ENCODE peak calls at places on chromosomes 1 and 21, in seven cellular contexts. One of them, this sample, is unnamed.

GRCh38 chr1:4173731-4174130 is 273.7 kb upstream of the C1orf174 start:
- DNase-seq in WERI-Rb-1: no peak
- DNase-seq in transverse colon: no peak
- DNase-seq in RWPE1: no peak
- DNase-seq in tibial artery: no peak
- DNase-seq in dorsolateral prefrontal cortex: no peak
- DNase-seq in brain microvascular endothelial cell: no peak
- DNase-seq in this sample: peak

GRCh38 chr1:115332813-115333608 is 5.0 kb downstream of the NGF start:
- DNase-seq in WERI-Rb-1: no peak
- DNase-seq in transverse colon: no peak
- DNase-seq in dorsolateral prefrontal cortex: no peak
- DNase-seq in RWPE1: peak
- DNase-seq in brain microvascular endothelial cell: no peak
- DNase-seq in tibial artery: peak
- DNase-seq in this sample: no peak

GRCh38 chr1:77292551-77292950 is 10.7 kb downstream of the AK5 start:
- DNase-seq in transverse colon: no peak
- DNase-seq in tibial artery: no peak
- DNase-seq in WERI-Rb-1: no peak
- DNase-seq in brain microvascular endothelial cell: no peak
- DNase-seq in RWPE1: no peak
- DNase-seq in dorsolateral prefrontal cortex: no peak
- DNase-seq in this sample: no peak

GRCh38 chr1:203612932-203613682 is 13.5 kb upstream of the ATP2B4 start:
- DNase-seq in dorsolateral prefrontal cortex: no peak
- DNase-seq in WERI-Rb-1: no peak
- DNase-seq in transverse colon: no peak
- DNase-seq in tibial artery: no peak
- DNase-seq in RWPE1: no peak
- DNase-seq in brain microvascular endothelial cell: no peak
- DNase-seq in this sample: no peak

GRCh38 chr21:36207577-36208320 is 51.1 kb downstream of the DOP1B start:
- DNase-seq in tibial artery: no peak
- DNase-seq in RWPE1: peak
- DNase-seq in transverse colon: no peak
- DNase-seq in dorsolateral prefrontal cortex: no peak
- DNase-seq in WERI-Rb-1: no peak
- DNase-seq in brain microvascular endothelial cell: peak
- DNase-seq in this sample: no peak

GRCh38 chr1:29518183-29518835 is 282.0 kb downstream of the PTPRU start:
- DNase-seq in RWPE1: no peak
- DNase-seq in dorsolateral prefrontal cortex: peak
- DNase-seq in transverse colon: no peak
- DNase-seq in tibial artery: no peak
- DNase-seq in brain microvascular endothelial cell: no peak
- DNase-seq in WERI-Rb-1: no peak
- DNase-seq in this sample: peak

GRCh38 chr1:98556521-98557158 is 104.9 kb upstream of the SNX7 start:
- DNase-seq in transverse colon: no peak
- DNase-seq in brain microvascular endothelial cell: no peak
- DNase-seq in RWPE1: peak
- DNase-seq in tibial artery: no peak
- DNase-seq in WERI-Rb-1: no peak
- DNase-seq in dorsolateral prefrontal cortex: no peak
- DNase-seq in this sample: no peak

GRCh38 chr1:205580140-205580922 is 51.5 kb downstream of the ELK4 start:
- DNase-seq in dorsolateral prefrontal cortex: no peak
- DNase-seq in WERI-Rb-1: peak
- DNase-seq in tibial artery: no peak
- DNase-seq in brain microvascular endothelial cell: no peak
- DNase-seq in RWPE1: no peak
- DNase-seq in transverse colon: no peak
- DNase-seq in this sample: no peak

GRCh38 chr1:213448360-213448759 is 397.3 kb downstream of the RPS6KC1 start:
- DNase-seq in tibial artery: no peak
- DNase-seq in RWPE1: no peak
- DNase-seq in WERI-Rb-1: no peak
- DNase-seq in transverse colon: no peak
- DNase-seq in brain microvascular endothelial cell: no peak
- DNase-seq in dorsolateral prefrontal cortex: no peak
- DNase-seq in this sample: peak

GRCh38 chr1:182720465-182720864 is 36.1 kb upstream of the RGS8 start:
- DNase-seq in WERI-Rb-1: no peak
- DNase-seq in tibial artery: no peak
- DNase-seq in brain microvascular endothelial cell: peak
- DNase-seq in dorsolateral prefrontal cortex: no peak
- DNase-seq in RWPE1: no peak
- DNase-seq in transverse colon: no peak
- DNase-seq in this sample: no peak

GRCh38 chr21:35350965-35351364 is 301.9 kb upstream of the RUNX1 start:
- DNase-seq in WERI-Rb-1: no peak
- DNase-seq in RWPE1: no peak
- DNase-seq in transverse colon: no peak
- DNase-seq in dorsolateral prefrontal cortex: no peak
- DNase-seq in brain microvascular endothelial cell: no peak
- DNase-seq in tibial artery: no peak
- DNase-seq in this sample: no peak

GRCh38 chr1:87669671-87670070 is 341.0 kb downstream of the LMO4 start:
- DNase-seq in tibial artery: no peak
- DNase-seq in dorsolateral prefrontal cortex: no peak
- DNase-seq in RWPE1: no peak
- DNase-seq in brain microvascular endothelial cell: no peak
- DNase-seq in WERI-Rb-1: no peak
- DNase-seq in transverse colon: no peak
- DNase-seq in this sample: no peak

GRCh38 chr1:230407351-230407750 is 18.8 kb downstream of the PGBD5 start:
- DNase-seq in brain microvascular endothelial cell: no peak
- DNase-seq in transverse colon: no peak
- DNase-seq in WERI-Rb-1: no peak
- DNase-seq in RWPE1: no peak
- DNase-seq in dorsolateral prefrontal cortex: no peak
- DNase-seq in tibial artery: no peak
- DNase-seq in this sample: no peak

GRCh38 chr1:10962483-10962882 is 50.0 kb upstream of the TARDBP start:
- DNase-seq in transverse colon: no peak
- DNase-seq in brain microvascular endothelial cell: no peak
- DNase-seq in dorsolateral prefrontal cortex: no peak
- DNase-seq in tibial artery: no peak
- DNase-seq in RWPE1: no peak
- DNase-seq in WERI-Rb-1: peak
- DNase-seq in this sample: no peak

GRCh38 chr1:21216835-21217811 is 40.4 kb upstream of the EIF4G3 start:
- DNase-seq in dorsolateral prefrontal cortex: peak
- DNase-seq in tibial artery: peak
- DNase-seq in WERI-Rb-1: peak
- DNase-seq in transverse colon: peak
- DNase-seq in brain microvascular endothelial cell: peak
- DNase-seq in RWPE1: no peak
- DNase-seq in this sample: no peak

GRCh38 chr1:31977361-31978131 is 36.1 kb upstream of the KHDRBS1 start:
- DNase-seq in WERI-Rb-1: peak
- DNase-seq in brain microvascular endothelial cell: peak
- DNase-seq in tibial artery: no peak
- DNase-seq in RWPE1: peak
- DNase-seq in transverse colon: no peak
- DNase-seq in dorsolateral prefrontal cortex: no peak
- DNase-seq in this sample: no peak

GRCh38 chr1:22827666-22828065 is 117.0 kb downstream of the EPHB2 start:
- DNase-seq in WERI-Rb-1: no peak
- DNase-seq in tibial artery: no peak
- DNase-seq in brain microvascular endothelial cell: no peak
- DNase-seq in RWPE1: no peak
- DNase-seq in transverse colon: no peak
- DNase-seq in dorsolateral prefrontal cortex: no peak
- DNase-seq in this sample: no peak

GRCh38 chr1:228405200-228405978 is 1.2 kb downstream of the TRIM11 start:
- DNase-seq in RWPE1: no peak
- DNase-seq in WERI-Rb-1: no peak
- DNase-seq in brain microvascular endothelial cell: no peak
- DNase-seq in transverse colon: no peak
- DNase-seq in tibial artery: no peak
- DNase-seq in dorsolateral prefrontal cortex: no peak
- DNase-seq in this sample: no peak

GRCh38 chr1:2783435-2784397 is 17.8 kb downstream of the TTC34 start:
- DNase-seq in dorsolateral prefrontal cortex: peak
- DNase-seq in brain microvascular endothelial cell: no peak
- DNase-seq in WERI-Rb-1: no peak
- DNase-seq in tibial artery: no peak
- DNase-seq in transverse colon: no peak
- DNase-seq in RWPE1: no peak
- DNase-seq in this sample: no peak

GRCh38 chr1:192327997-192328396 is 11.2 kb downstream of the RGS21 start:
- DNase-seq in tibial artery: no peak
- DNase-seq in WERI-Rb-1: no peak
- DNase-seq in dorsolateral prefrontal cortex: no peak
- DNase-seq in brain microvascular endothelial cell: no peak
- DNase-seq in transverse colon: no peak
- DNase-seq in RWPE1: no peak
- DNase-seq in this sample: no peak

GRCh38 chr1:93989601-93990000 is 80.4 kb upstream of the GCLM start:
- DNase-seq in brain microvascular endothelial cell: no peak
- DNase-seq in transverse colon: no peak
- DNase-seq in tibial artery: no peak
- DNase-seq in WERI-Rb-1: no peak
- DNase-seq in RWPE1: no peak
- DNase-seq in dorsolateral prefrontal cortex: no peak
- DNase-seq in this sample: no peak

GRCh38 chr1:53377438-53377841 is 49.6 kb upstream of the LRP8 start:
- DNase-seq in transverse colon: no peak
- DNase-seq in RWPE1: no peak
- DNase-seq in tibial artery: peak
- DNase-seq in brain microvascular endothelial cell: no peak
- DNase-seq in WERI-Rb-1: peak
- DNase-seq in dorsolateral prefrontal cortex: peak
- DNase-seq in this sample: no peak

GRCh38 chr1:155740995-155741394 is 52.1 kb downstream of the DAP3 start:
- DNase-seq in dorsolateral prefrontal cortex: no peak
- DNase-seq in transverse colon: no peak
- DNase-seq in tibial artery: no peak
- DNase-seq in WERI-Rb-1: no peak
- DNase-seq in brain microvascular endothelial cell: no peak
- DNase-seq in RWPE1: no peak
- DNase-seq in this sample: no peak

GRCh38 chr1:246213947-246214346 is 293.1 kb downstream of the SMYD3 start:
- DNase-seq in brain microvascular endothelial cell: no peak
- DNase-seq in tibial artery: no peak
- DNase-seq in RWPE1: no peak
- DNase-seq in WERI-Rb-1: no peak
- DNase-seq in dorsolateral prefrontal cortex: no peak
- DNase-seq in transverse colon: no peak
- DNase-seq in this sample: no peak

GRCh38 chr1:63448741-63449140 is 74.3 kb downstream of the ITGB3BP start:
- DNase-seq in RWPE1: no peak
- DNase-seq in transverse colon: no peak
- DNase-seq in WERI-Rb-1: no peak
- DNase-seq in brain microvascular endothelial cell: no peak
- DNase-seq in dorsolateral prefrontal cortex: no peak
- DNase-seq in tibial artery: no peak
- DNase-seq in this sample: no peak

GRCh38 chr1:68805097-68805641 is 308.3 kb upstream of the DEPDC1 start:
- DNase-seq in WERI-Rb-1: no peak
- DNase-seq in RWPE1: no peak
- DNase-seq in tibial artery: no peak
- DNase-seq in transverse colon: no peak
- DNase-seq in brain microvascular endothelial cell: no peak
- DNase-seq in dorsolateral prefrontal cortex: no peak
- DNase-seq in this sample: no peak

DNA sequence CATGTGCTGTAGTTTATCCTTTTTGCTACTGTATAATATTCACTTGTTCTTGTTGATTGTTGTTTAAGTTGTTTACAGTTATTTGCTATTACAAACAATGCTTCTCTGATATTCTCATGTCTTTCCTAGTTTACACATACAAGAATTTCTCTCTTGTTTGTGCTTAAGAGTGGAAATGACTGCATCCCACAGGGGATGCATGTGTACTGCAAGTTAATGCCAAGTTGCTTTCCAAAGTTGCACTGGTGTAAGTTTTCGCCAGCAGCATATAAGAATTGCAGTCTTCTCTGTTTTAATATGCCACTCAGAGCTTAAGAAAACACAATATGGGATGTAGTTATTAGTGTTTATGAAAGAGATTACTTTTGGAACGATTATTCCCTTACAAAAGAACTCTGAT is 97.7 kb downstream of the NEK7 start:
- DNase-seq in WERI-Rb-1: no peak
- DNase-seq in tibial artery: no peak
- DNase-seq in RWPE1: no peak
- DNase-seq in transverse colon: no peak
- DNase-seq in dorsolateral prefrontal cortex: no peak
- DNase-seq in brain microvascular endothelial cell: no peak
- DNase-seq in this sample: no peak
- TF ChIP-seq CTCF in WERI-Rb-1: no peak
- TF ChIP-seq CTCF in tibial artery: no peak
- TF ChIP-seq CTCF in RWPE1: no peak
- TF ChIP-seq CTCF in transverse colon: no peak
- TF ChIP-seq CTCF in dorsolateral prefrontal cortex: no peak
- TF ChIP-seq CTCF in brain microvascular endothelial cell: peak
- TF ChIP-seq CTCF in this sample: no peak

GRCh38 chr1:58572691-58573090 is 4.4 kb downstream of the TACSTD2 start:
- DNase-seq in brain microvascular endothelial cell: no peak
- DNase-seq in transverse colon: no peak
- DNase-seq in tibial artery: no peak
- DNase-seq in dorsolateral prefrontal cortex: no peak
- DNase-seq in WERI-Rb-1: no peak
- DNase-seq in RWPE1: peak
- DNase-seq in this sample: no peak
- H3K27ac ChIP-seq in brain microvascular endothelial cell: no peak
- H3K27ac ChIP-seq in transverse colon: no peak
- H3K27ac ChIP-seq in tibial artery: no peak
- H3K27ac ChIP-seq in dorsolateral prefrontal cortex: no peak
- H3K27ac ChIP-seq in WERI-Rb-1: no peak
- H3K27ac ChIP-seq in RWPE1: peak
- H3K27ac ChIP-seq in this sample: no peak

GRCh38 chr21:45187646-45188045 is 100.0 kb downstream of the POFUT2 start:
- DNase-seq in WERI-Rb-1: no peak
- DNase-seq in tibial artery: no peak
- DNase-seq in brain microvascular endothelial cell: no peak
- DNase-seq in dorsolateral prefrontal cortex: no peak
- DNase-seq in transverse colon: no peak
- DNase-seq in RWPE1: no peak
- DNase-seq in this sample: no peak

GRCh38 chr21:45190013-45190412 is 97.7 kb downstream of the POFUT2 start:
- DNase-seq in transverse colon: no peak
- DNase-seq in brain microvascular endothelial cell: no peak
- DNase-seq in tibial artery: no peak
- DNase-seq in RWPE1: no peak
- DNase-seq in dorsolateral prefrontal cortex: no peak
- DNase-seq in WERI-Rb-1: no peak
- DNase-seq in this sample: no peak

GRCh38 chr21:45186709-45187108 is 101.0 kb downstream of the POFUT2 start:
- DNase-seq in transverse colon: no peak
- DNase-seq in brain microvascular endothelial cell: no peak
- DNase-seq in RWPE1: no peak
- DNase-seq in dorsolateral prefrontal cortex: no peak
- DNase-seq in tibial artery: no peak
- DNase-seq in WERI-Rb-1: no peak
- DNase-seq in this sample: no peak

GRCh38 chr21:45192332-45192731 is 95.4 kb downstream of the POFUT2 start:
- DNase-seq in dorsolateral prefrontal cortex: no peak
- DNase-seq in WERI-Rb-1: no peak
- DNase-seq in brain microvascular endothelial cell: no peak
- DNase-seq in tibial artery: no peak
- DNase-seq in RWPE1: no peak
- DNase-seq in transverse colon: no peak
- DNase-seq in this sample: no peak
- TF ChIP-seq CTCF in dorsolateral prefrontal cortex: no peak
- TF ChIP-seq CTCF in WERI-Rb-1: peak
- TF ChIP-seq CTCF in brain microvascular endothelial cell: peak
- TF ChIP-seq CTCF in tibial artery: no peak
- TF ChIP-seq CTCF in RWPE1: no peak
- TF ChIP-seq CTCF in transverse colon: no peak
- TF ChIP-seq CTCF in this sample: no peak

GRCh38 chr1:7679873-7680790 is 91.0 kb upstream of the VAMP3 start:
- DNase-seq in tibial artery: no peak
- DNase-seq in WERI-Rb-1: peak
- DNase-seq in RWPE1: peak
- DNase-seq in dorsolateral prefrontal cortex: peak
- DNase-seq in brain microvascular endothelial cell: no peak
- DNase-seq in transverse colon: peak
- DNase-seq in this sample: no peak
- H3K27ac ChIP-seq in tibial artery: no peak
- H3K27ac ChIP-seq in WERI-Rb-1: peak
- H3K27ac ChIP-seq in RWPE1: no peak
- H3K27ac ChIP-seq in dorsolateral prefrontal cortex: peak
- H3K27ac ChIP-seq in brain microvascular endothelial cell: no peak
- H3K27ac ChIP-seq in transverse colon: peak
- H3K27ac ChIP-seq in this sample: peak

This sample was measured in esophagus muscularis mucosa.